ENCODE peak calls at places on chromosomes 11 and 22, in five cellular contexts. D is K562, M is astrocyte, H is AG04450, U is lung. C is an unnamed sample.

GRCh38 chr11:1760351-1761109 is 3.2 kb downstream of the CTSD start:
- DNase-seq in U (no peak), D (no peak), H (no peak), M (peak), C (peak)

GRCh38 chr22:25348391-25348790 is 129.0 kb downstream of the CRYBB2 start:
- DNase-seq in D (no peak), M (no peak), H (no peak), U (no peak), C (no peak)

GRCh38 chr22:25053153-25053805 is 100.8 kb downstream of the KIAA1671 start:
- DNase-seq in H (no peak), U (no peak), M (no peak), D (no peak), C (no peak)

GRCh38 chr11:68036141-68036716 is 2.6 kb upstream of the TCIRG1 start:
- DNase-seq in H (no peak), M (no peak), U (peak), D (no peak), C (no peak)

GRCh38 chr11:121582296-121582695 is 129.5 kb upstream of the SORL1-AS1 start:
- DNase-seq in U (no peak), D (no peak), M (no peak), H (no peak), C (no peak)

GRCh38 chr11:62602141-62603071 is 741 bp upstream of the MTA2 start:
- DNase-seq in D (peak), U (peak), M (no peak), H (no peak), C (peak)

GRCh38 chr11:75896843-75897419 is 81.9 kb downstream of the UVRAG start:
- DNase-seq in M (peak), U (no peak), H (peak), D (peak), C (peak)

GRCh38 chr11:16012125-16012751 is 344.1 kb downstream of the SOX6 start:
- DNase-seq in M (no peak), D (no peak), H (no peak), U (no peak), C (no peak)

GRCh38 chr11:12287009-12287373 is 90.4 kb upstream of the PARVA start:
- DNase-seq in H (peak), U (peak), M (peak), D (no peak), C (peak)

GRCh38 chr22:49411236-49411635 is 416.4 kb downstream of the BRD1 start:
- DNase-seq in U (no peak), M (no peak), H (no peak), D (no peak), C (no peak)

GRCh38 chr22:44329179-44329796 is 16.5 kb upstream of the SHISAL1 start:
- DNase-seq in U (no peak), D (no peak), H (no peak), M (no peak), C (no peak)

GRCh38 chr11:102256251-102256650 is 61.0 kb upstream of the BIRC3 start:
- DNase-seq in U (no peak), D (no peak), H (no peak), M (peak), C (peak)

GRCh38 chr22:44664149-44664548 is 37.9 kb upstream of the PRR5 start:
- DNase-seq in H (no peak), M (peak), D (no peak), U (peak), C (peak)

GRCh38 chr11:61594907-61595257 is 14.0 kb upstream of the SYT7 start:
- DNase-seq in U (no peak), M (no peak), D (no peak), H (no peak), C (no peak)

GRCh38 chr11:78949976-78950690 is 375.5 kb upstream of the NARS2 start:
- DNase-seq in D (no peak), H (no peak), U (no peak), M (no peak), C (no peak)

GRCh38 chr22:19195796-19196731 is 17.5 kb upstream of the SLC25A1 start:
- DNase-seq in M (no peak), D (peak), U (no peak), H (no peak), C (no peak)

GRCh38 chr11:10460611-10461275 is 5.7 kb downstream of the AMPD3 start:
- DNase-seq in D (no peak), H (no peak), M (no peak), U (no peak), C (no peak)

GRCh38 chr11:126318642-126319373 is 14.9 kb downstream of the DCPS start:
- DNase-seq in M (peak), D (no peak), U (peak), H (peak), C (peak)
- H3K4me3 ChIP-seq in M (no peak), D (no peak), U (no peak), H (peak), C (peak)

GRCh38 chr22:39343259-39344045 is 6.3 kb upstream of the SYNGR1 start:
- DNase-seq in D (peak), M (no peak), U (peak), H (no peak), C (peak)
- TF ChIP-seq CTCF in D (peak), M (peak), U (peak), H (peak), C (peak)

GRCh38 chr22:22999473-22999872 is 70.8 kb upstream of the GNAZ start:
- DNase-seq in H (no peak), D (no peak), U (no peak), M (no peak), C (no peak)

GRCh38 chr22:22997988-22998387 is 72.3 kb upstream of the GNAZ start:
- DNase-seq in H (no peak), M (no peak), U (no peak), D (no peak), C (no peak)

GRCh38 chr22:22995166-22995565 is 75.2 kb upstream of the GNAZ start:
- DNase-seq in D (peak), U (no peak), M (no peak), H (no peak), C (no peak)

GRCh38 chr22:22997262-22997898 is 72.9 kb upstream of the GNAZ start:
- DNase-seq in U (no peak), H (no peak), M (no peak), D (no peak), C (no peak)

DNA sequence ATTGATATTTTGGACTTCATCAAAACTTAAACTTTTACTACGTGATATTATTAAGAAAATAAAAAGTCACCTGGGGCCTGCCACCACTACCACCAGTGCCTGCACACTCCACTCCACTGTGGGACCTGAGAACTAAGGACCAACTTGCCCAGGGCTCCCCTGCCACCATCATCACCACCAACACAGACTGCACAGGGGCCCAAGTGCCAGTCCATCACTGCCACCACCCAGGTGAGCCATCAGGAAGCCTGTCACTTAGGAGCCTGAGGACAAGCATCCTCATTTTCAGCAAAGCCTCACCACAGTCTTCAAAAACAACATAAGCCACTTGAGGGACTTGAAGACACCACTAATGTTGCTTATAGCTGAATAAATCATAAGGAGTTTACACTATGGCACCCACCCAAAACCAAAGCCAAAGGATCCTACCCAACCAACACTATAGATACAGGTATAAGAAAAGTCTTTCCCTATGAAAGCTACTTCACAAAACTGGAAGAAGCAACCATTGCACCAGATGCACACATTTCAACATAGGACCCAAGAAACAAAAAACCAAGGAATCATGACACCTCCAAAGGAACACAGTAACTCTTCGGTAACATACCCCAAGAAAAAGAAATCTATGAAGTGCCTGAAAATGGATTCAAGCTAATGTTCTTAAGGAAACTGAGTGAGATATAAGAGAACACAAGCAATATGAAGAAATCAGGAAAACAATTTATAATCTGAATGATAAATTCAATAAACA is 73.6 kb upstream of the GNAZ start:
- DNase-seq in M (no peak), U (no peak), D (peak), H (no peak), C (no peak)
- H3K4me3 ChIP-seq in M (no peak), U (no peak), D (no peak), H (no peak), C (no peak)

GRCh38 chr11:8527939-8528338 is 66.1 kb downstream of the STK33 start:
- DNase-seq in D (no peak), U (no peak), H (no peak), M (no peak), C (no peak)

GRCh38 chr11:8532475-8532874 is 61.6 kb downstream of the STK33 start:
- DNase-seq in U (no peak), D (no peak), H (no peak), M (no peak), C (no peak)

GRCh38 chr11:8531982-8532381 is 62.0 kb downstream of the STK33 start:
- DNase-seq in M (no peak), D (no peak), U (no peak), H (no peak), C (no peak)

GRCh38 chr11:8531312-8531711 is 62.7 kb downstream of the STK33 start:
- DNase-seq in M (no peak), D (no peak), U (no peak), H (no peak), C (no peak)

GRCh38 chr11:8533332-8533731 is 60.7 kb downstream of the STK33 start:
- DNase-seq in M (no peak), U (no peak), D (no peak), H (no peak), C (no peak)
- TF ChIP-seq CTCF in M (no peak), U (no peak), D (no peak), H (no peak), C (no peak)

GRCh38 chr22:26487996-26488395 is 4.3 kb downstream of the SRRD start:
- DNase-seq in H (no peak), M (no peak), U (no peak), D (no peak), C (no peak)
- H3K4me3 ChIP-seq in H (no peak), M (no peak), U (no peak), D (no peak), C (no peak)

GRCh38 chr11:129885381-129885780 is 10.0 kb downstream of the NFRKB start:
- DNase-seq in M (no peak), H (no peak), U (no peak), D (no peak), C (no peak)

GRCh38 chr11:129884581-129884980 is 10.8 kb downstream of the NFRKB start:
- DNase-seq in H (no peak), U (no peak), M (no peak), D (no peak), C (no peak)

GRCh38 chr11:129880311-129880710 is 15.1 kb downstream of the NFRKB start:
- DNase-seq in D (no peak), U (no peak), H (no peak), M (no peak), C (no peak)

GRCh38 chr11:129881570-129882170 is 13.7 kb downstream of the NFRKB start:
- DNase-seq in M (no peak), U (no peak), D (peak), H (no peak), C (peak)
- TF ChIP-seq CTCF in M (peak), U (no peak), D (peak), H (peak), C (peak)

DNA sequence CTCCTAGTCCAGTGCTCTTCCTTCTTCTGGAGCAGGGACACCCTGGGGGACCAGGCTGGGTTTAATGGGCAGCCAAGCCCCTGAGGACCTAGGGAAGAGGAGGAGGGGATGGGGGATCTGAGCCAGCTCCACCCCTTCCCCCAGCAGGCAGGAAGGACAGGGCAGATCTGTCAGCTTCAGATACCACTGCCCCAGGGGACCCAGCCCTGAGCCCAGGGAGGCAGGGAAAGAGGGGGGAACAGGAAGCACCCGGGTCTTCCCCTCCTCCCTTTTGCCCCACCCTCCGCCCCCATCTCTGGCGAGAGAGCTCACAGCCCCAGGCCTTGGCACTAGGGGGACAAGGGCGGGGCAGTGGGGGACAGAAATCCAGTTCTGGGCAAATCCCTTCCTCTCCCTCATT is 11.7 kb upstream of the SOX10 start:
- DNase-seq in U (no peak), D (no peak), H (no peak), M (no peak), C (no peak)
- H3K4me3 ChIP-seq in U (no peak), D (no peak), H (no peak), M (no peak), C (no peak)

DNA sequence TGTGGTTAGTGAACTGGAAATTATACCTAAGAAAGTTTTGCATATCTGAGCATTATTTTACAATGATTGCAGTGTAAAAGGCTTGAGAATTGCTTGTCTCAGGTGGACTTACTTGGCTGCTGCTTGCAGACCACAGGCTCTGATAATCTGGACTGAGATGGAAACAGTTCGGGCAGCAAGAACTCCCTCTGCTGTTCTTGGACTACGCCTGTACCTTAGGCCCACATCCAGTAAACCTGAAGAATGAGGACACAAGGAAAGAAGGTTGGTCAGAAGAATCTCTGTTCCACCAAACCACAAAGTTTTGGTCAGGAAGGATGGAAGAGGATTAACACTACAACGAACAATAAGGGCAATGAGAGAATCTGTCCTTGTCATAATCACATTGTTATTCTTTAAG is 80.1 kb downstream of the C2CD3 start:
- DNase-seq in M (peak), D (no peak), H (no peak), U (no peak), C (no peak)
- TF ChIP-seq CTCF in M (no peak), D (peak), H (peak), U (no peak), C (peak)

DNA sequence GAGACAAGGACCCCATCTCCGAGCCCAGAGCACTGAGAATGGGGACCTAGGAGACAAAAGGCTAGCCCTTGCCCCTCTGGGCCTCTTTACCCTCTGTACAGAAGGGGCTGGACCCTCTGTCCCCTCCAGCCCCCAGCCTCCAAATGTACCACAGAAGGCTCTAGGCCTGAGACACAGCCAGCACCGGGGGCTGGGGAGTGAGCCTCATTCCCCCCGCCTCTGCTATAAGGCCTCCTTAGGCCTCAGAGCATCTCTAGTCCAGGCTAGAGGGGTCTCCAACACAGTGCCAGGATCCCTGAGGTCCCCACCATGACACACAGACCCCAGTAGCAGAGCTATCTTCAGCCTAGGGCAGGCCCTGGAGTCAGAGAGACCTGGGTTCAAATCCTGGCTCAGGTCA is 4.8 kb downstream of the SMTN start:
- DNase-seq in D (no peak), H (no peak), M (no peak), U (no peak), C (no peak)
- H3K4me3 ChIP-seq in D (no peak), H (no peak), M (peak), U (no peak), C (peak)

GRCh38 chr11:59102259-59102765 is 4.7 kb upstream of the FAM111B start:
- DNase-seq in H (no peak), U (peak), M (no peak), D (peak), C (peak)
- TF ChIP-seq CTCF in H (peak), U (peak), M (no peak), D (peak), C (peak)